ENCODE peak calls at places on chromosome 14, in six cellular contexts. Z is K562, U is HepG2, E is SK-N-SH, D is GM12878, W is H1. Y is an unnamed sample.

GRCh38 chr14:74671789-74672188 is 41.1 kb downstream of the AREL1 start:
- DNase-seq in W (no peak), U (no peak), Z (no peak), E (no peak), D (no peak), Y (peak; percentile 79)

GRCh38 chr14:22614240-22614799 is 16.2 kb downstream of the ABHD4 start:
- DNase-seq in Z (no peak), W (no peak), D (no peak), E (no peak), U (peak; percentile 83), Y (peak; percentile 98)

GRCh38 chr14:92164958-92165357 is 43.2 kb downstream of the CPSF2 start:
- DNase-seq in Z (no peak), D (no peak), E (no peak), U (no peak), W (no peak), Y (no peak)

GRCh38 chr14:87615822-87616679 is 376.9 kb downstream of the GALC start:
- DNase-seq in U (peak; percentile 44), W (peak; percentile 36), Z (peak; percentile 44), E (peak; percentile 38), D (no peak), Y (peak; percentile 19)

GRCh38 chr14:66508846-66509621 is 1.1 kb downstream of the GPHN start:
- DNase-seq in W (no peak), D (peak; percentile 55), Z (peak; percentile 43), U (no peak), E (peak; percentile 69), Y (peak; percentile 15)

GRCh38 chr14:87840906-87841305 is 152.1 kb downstream of the GALC start:
- DNase-seq in U (no peak), Z (no peak), E (no peak), W (no peak), D (no peak), Y (no peak)

GRCh38 chr14:100156776-100157175 is 2.7 kb downstream of the DEGS2 start:
- DNase-seq in E (no peak), W (no peak), Z (no peak), D (no peak), U (no peak), Y (no peak)

GRCh38 chr14:29810657-29811056 is 117.0 kb downstream of the PRKD1 start:
- DNase-seq in W (no peak), Z (no peak), E (no peak), D (no peak), U (no peak), Y (no peak)

GRCh38 chr14:101721951-101722661 is 39.4 kb upstream of the PPP2R5C start:
- DNase-seq in D (no peak), Z (no peak), W (no peak), U (peak; percentile 47), E (no peak), Y (no peak)

GRCh38 chr14:22598896-22599244 is 770 bp downstream of the ABHD4 start:
- DNase-seq in D (no peak), E (no peak), Z (peak; percentile 68), U (peak; percentile 82), W (no peak), Y (peak; percentile 71)

GRCh38 chr14:88473791-88474190 is 81.0 kb downstream of the PTPN21 start:
- DNase-seq in W (no peak), D (no peak), E (no peak), U (peak; percentile 29), Z (no peak), Y (peak; percentile 38)

GRCh38 chr14:104114421-104115130 is 23.8 kb upstream of the KIF26A start:
- DNase-seq in D (no peak), Z (no peak), U (no peak), W (no peak), E (peak; percentile 36), Y (no peak)

GRCh38 chr14:24659916-24660570 is 26.1 kb upstream of the GZMB start:
- DNase-seq in Z (no peak), W (no peak), E (no peak), D (no peak), U (no peak), Y (no peak)

GRCh38 chr14:56895154-56895553 is 84.9 kb upstream of the OTX2 start:
- DNase-seq in D (no peak), Z (no peak), E (no peak), U (no peak), W (no peak), Y (no peak)

GRCh38 chr14:102344084-102344483 is 18.6 kb downstream of the CINP start:
- DNase-seq in Z (no peak), E (no peak), W (no peak), U (no peak), D (no peak), Y (no peak)

GRCh38 chr14:103071544-103072251 is 12.3 kb upstream of the LBHD2 start:
- DNase-seq in U (no peak), W (no peak), E (no peak), Z (no peak), D (no peak), Y (no peak)

GRCh38 chr14:88983755-88984154 is 159.3 kb downstream of the TTC8 start:
- DNase-seq in W (no peak), Z (no peak), E (no peak), U (no peak), D (no peak), Y (peak; percentile 97)

GRCh38 chr14:75561013-75561432 is 17.4 kb upstream of the FLVCR2 start:
- DNase-seq in Z (peak; percentile 62), W (peak; percentile 79), D (no peak), E (peak; percentile 86), U (peak; percentile 67), Y (peak; percentile 67)

GRCh38 chr14:70697681-70698080 is 56.0 kb downstream of the TTC9 start:
- DNase-seq in Z (no peak), E (no peak), D (no peak), U (no peak), W (no peak), Y (no peak)

GRCh38 chr14:57470909-57471308 is 22.7 kb downstream of the CCDC198 start:
- DNase-seq in D (no peak), U (no peak), Z (no peak), E (no peak), W (no peak), Y (no peak)

GRCh38 chr14:61696753-61697318 is 1.5 kb downstream of the HIF1A start:
- DNase-seq in Z (no peak), E (no peak), W (no peak), U (no peak), D (no peak), Y (no peak)

GRCh38 chr14:61694830-61695694 is at the start of gene HIF1A:
- DNase-seq in W (peak; percentile 97), U (peak; percentile 93), E (peak; percentile 97), Z (peak; percentile 96), D (peak; percentile 96), Y (peak; percentile 99)

GRCh38 chr14:61698216-61698980 is 3.1 kb downstream of the HIF1A start:
- DNase-seq in D (no peak), E (no peak), U (no peak), Z (peak; percentile 46), W (no peak), Y (no peak)

GRCh38 chr14:61694039-61694438 is 1.3 kb upstream of the HIF1A start:
- DNase-seq in D (no peak), Z (no peak), E (no peak), U (no peak), W (no peak), Y (no peak)

DNA sequence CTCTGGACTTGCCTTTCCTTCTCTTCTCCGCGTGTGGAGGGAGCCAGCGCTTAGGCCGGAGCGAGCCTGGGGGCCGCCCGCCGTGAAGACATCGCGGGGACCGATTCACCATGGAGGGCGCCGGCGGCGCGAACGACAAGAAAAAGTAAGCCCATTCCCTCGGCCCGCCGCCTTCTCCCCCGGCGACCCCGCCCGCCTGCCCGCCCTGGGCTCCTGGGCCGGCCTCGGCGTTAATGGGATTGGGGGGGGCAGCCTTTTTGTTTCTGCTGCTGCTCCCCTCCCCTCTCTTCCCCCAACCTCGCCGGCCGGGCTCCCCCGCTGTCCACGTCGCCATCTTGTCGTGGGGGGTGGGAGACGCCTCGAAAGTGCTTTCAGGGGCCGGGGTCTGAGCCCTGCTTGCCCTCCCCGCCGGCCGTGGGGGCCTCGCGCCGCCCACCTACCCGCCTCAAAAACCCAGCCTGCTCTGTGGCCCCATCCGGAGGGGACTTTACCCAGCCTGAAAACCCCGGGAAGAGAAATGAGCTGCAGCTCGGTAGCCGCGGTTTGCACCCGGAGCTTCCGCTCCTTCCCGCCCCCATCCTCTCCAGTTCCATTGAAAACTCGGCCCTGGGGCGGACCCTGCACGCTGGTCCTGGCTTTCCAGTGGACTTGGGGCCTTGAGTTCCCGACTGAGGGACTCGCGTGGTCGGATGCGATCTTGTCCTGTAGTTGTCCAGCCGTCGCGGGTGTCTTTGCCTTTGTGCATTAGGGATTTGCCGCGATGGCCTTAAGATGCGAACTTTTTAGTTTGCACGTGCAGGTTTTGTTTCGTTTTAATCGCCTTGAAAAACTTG is 598 bp downstream of the HIF1A start:
- DNase-seq in D (no peak), Z (peak; percentile 64), U (peak; percentile 45), W (no peak), E (peak; percentile 79), Y (peak; percentile 47)
- H2AFZ ChIP-seq in D (peak overlapping the region; percentile 50), Z (peak overlapping the region; percentile 64), U (no peak overlapping the region), W (no peak overlapping the region), E (peak overlapping the region; percentile 69), Y (peak overlapping the region; percentile 90)

GRCh38 chr14:105330491-105330895 is 15.9 kb downstream of the PACS2 start:
- DNase-seq in W (no peak), E (no peak), Z (peak; percentile 42), D (no peak), U (no peak), Y (peak; percentile 60)
- TF ChIP-seq RFX5 in W (no peak), E (no peak), Z (no peak), D (no peak), U (no peak), Y (no peak)

GRCh38 chr14:42628591-42628990 is 1021.9 kb downstream of the LRFN5 start:
- DNase-seq in Z (no peak), D (no peak), U (no peak), W (no peak), E (no peak), Y (no peak)

GRCh38 chr14:42629553-42629952 is 1022.9 kb downstream of the LRFN5 start:
- DNase-seq in U (no peak), Z (no peak), D (no peak), E (no peak), W (no peak), Y (no peak)

DNA sequence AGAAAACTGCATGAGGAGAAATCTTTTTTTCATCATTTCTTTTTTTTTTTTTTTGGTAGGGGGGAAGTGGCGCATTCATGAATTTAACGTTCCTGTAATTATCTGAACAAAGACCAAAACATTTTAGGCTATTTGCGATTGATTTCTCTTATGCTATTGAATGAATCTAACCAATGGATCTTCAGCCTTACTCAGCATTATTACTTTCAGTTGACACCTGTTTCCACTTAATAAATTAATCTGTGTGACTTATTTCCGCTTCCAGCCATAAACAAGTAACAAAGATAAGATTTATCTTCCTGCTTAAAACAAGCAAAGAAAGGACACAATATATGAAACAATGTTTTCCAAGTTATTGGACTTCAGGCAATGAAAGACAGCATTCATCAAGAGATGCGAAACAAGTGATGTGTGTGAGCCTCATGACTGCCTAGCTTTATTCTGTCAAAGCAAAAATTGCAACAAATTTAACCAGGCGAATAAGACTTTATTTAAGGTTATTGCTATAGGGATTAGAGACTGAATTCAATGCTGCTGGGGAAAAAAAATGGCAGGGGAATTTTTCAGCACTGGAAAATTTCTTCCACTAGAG is 1026.9 kb downstream of the LRFN5 start:
- DNase-seq in U (no peak), D (no peak), Z (no peak), W (no peak), E (no peak), Y (no peak)
- H2AFZ ChIP-seq in U (no peak overlapping the region), D (no peak overlapping the region), Z (no peak overlapping the region), W (no peak overlapping the region), E (no peak overlapping the region), Y (no peak overlapping the region)

DNA sequence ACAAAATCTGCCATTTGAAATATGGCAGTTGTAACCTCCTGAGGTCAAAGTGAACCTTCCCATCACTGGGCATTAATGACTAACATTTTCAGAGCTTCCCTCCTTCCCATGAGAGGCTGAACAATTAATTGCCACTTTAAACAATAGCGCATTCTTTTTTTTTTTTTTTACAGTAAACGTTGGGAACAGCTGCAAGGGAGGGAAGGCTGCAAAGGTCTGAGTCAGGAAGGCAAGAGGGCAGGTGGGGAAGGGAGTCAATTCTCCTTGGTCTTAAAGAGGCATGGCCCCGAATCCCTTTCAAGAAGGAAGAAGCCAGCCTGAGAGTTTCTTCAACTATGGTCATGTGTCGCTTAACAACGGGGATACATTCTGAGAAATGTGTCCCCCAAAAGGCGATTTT is 41.0 kb upstream of the PLEKHG3 start:
- DNase-seq in Z (no peak), D (no peak), W (no peak), E (no peak), U (no peak), Y (peak; percentile 30)
- TF ChIP-seq RFX5 in Z (no peak), D (no peak), W (no peak), E (no peak), U (no peak), Y (no peak)